ENCODE peak calls at places on chromosomes 4 and X, in six cellular contexts. K is dorsolateral prefrontal cortex; F is CD8-positive, alpha-beta memory T cell; A is left ventricle myocardium inferior; Y is aorta; C is foreskin fibroblast. Z is an unnamed sample.

GRCh38 chrX:73182502-73183114 is 32.0 kb downstream of the NAP1L2 start:
- DNase-seq in K (no peak), F (no peak), A (no peak), Y (no peak), C (no peak), Z (no peak)

GRCh38 chr4:14837860-14838259 is 164.4 kb upstream of the CPEB2 start:
- DNase-seq in K (no peak), F (no peak), A (no peak), Y (no peak), C (no peak), Z (no peak)

GRCh38 chr4:174314770-174315169 is 31.1 kb downstream of the CEP44 start:
- DNase-seq in K (no peak), F (no peak), A (no peak), Y (no peak), C (peak; percentile 64), Z (no peak)

GRCh38 chr4:7388627-7389026 is 46.1 kb downstream of the PSAPL1 start:
- DNase-seq in K (peak; percentile 26), F (no peak), A (no peak), Y (no peak), C (no peak), Z (no peak)

GRCh38 chrX:50751091-50751490 is 62.9 kb downstream of the SHROOM4 start:
- DNase-seq in K (no peak), F (no peak), A (no peak), Y (no peak), C (no peak), Z (no peak)

GRCh38 chr4:11456441-11456840 is 27.7 kb upstream of the HS3ST1 start:
- DNase-seq in K (no peak), F (no peak), A (no peak), Y (no peak), C (no peak), Z (no peak)

GRCh38 chr4:40454816-40455215 is 119.7 kb downstream of the CHRNA9 start:
- DNase-seq in K (no peak), F (no peak), A (no peak), Y (no peak), C (no peak), Z (no peak)

GRCh38 chr4:66639361-66639760 is 905.9 kb downstream of the CENPC start:
- DNase-seq in K (no peak), F (no peak), A (no peak), Y (no peak), C (no peak), Z (no peak)

GRCh38 chr4:148141536-148141935 is 300.7 kb downstream of the NR3C2 start:
- DNase-seq in K (no peak), F (no peak), A (no peak), Y (no peak), C (no peak), Z (no peak)

GRCh38 chrX:130213376-130213775 is 41.6 kb downstream of the RAB33A start:
- DNase-seq in K (no peak), F (no peak), A (no peak), Y (no peak), C (no peak), Z (no peak)

GRCh38 chr4:156909010-156909409 is 62.6 kb downstream of the PDGFC start:
- DNase-seq in K (no peak), F (no peak), A (no peak), Y (no peak), C (no peak), Z (no peak)

GRCh38 chrX:34332336-34332735 is 200.2 kb upstream of the FAM47A start:
- DNase-seq in K (no peak), F (no peak), A (no peak), Y (no peak), C (no peak), Z (no peak)

GRCh38 chr4:30716671-30717207 is 3.4 kb upstream of the PCDH7 start:
- DNase-seq in K (no peak), F (no peak), A (no peak), Y (peak; percentile 38), C (no peak), Z (peak; percentile 5)

GRCh38 chr4:2301221-2301642 is 39.3 kb upstream of the MXD4 start:
- DNase-seq in K (no peak), F (no peak), A (no peak), Y (no peak), C (no peak), Z (no peak)

GRCh38 chrX:68995780-68996551 is 167.1 kb downstream of the EFNB1 start:
- DNase-seq in K (no peak), F (no peak), A (peak; percentile 62), Y (peak; percentile 63), C (no peak), Z (no peak)

GRCh38 chr4:14877246-14878220 is 124.7 kb upstream of the CPEB2 start:
- DNase-seq in K (no peak), F (no peak), A (no peak), Y (no peak), C (no peak), Z (peak; percentile 60)

GRCh38 chr4:88604978-88605678 is 12.8 kb downstream of the HERC3 start:
- DNase-seq in K (no peak), F (no peak), A (no peak), Y (no peak), C (no peak), Z (no peak)

GRCh38 chr4:88672987-88673386 is 24.6 kb downstream of the NAP1L5 start:
- DNase-seq in K (no peak), F (peak; percentile 15), A (no peak), Y (no peak), C (peak; percentile 28), Z (peak; percentile 41)

GRCh38 chr4:114015444-114015899 is 36.0 kb upstream of the ARSJ start:
- DNase-seq in K (no peak), F (no peak), A (no peak), Y (no peak), C (peak; percentile 98), Z (no peak)

GRCh38 chr4:53840643-53841042 is 223.8 kb downstream of the CHIC2 start:
- DNase-seq in K (no peak), F (no peak), A (no peak), Y (no peak), C (no peak), Z (no peak)

GRCh38 chr4:1986578-1987210 is 22.1 kb downstream of the NELFA start:
- DNase-seq in K (no peak), F (no peak), A (no peak), Y (no peak), C (no peak), Z (no peak)

GRCh38 chr4:185540487-185541125 is 5.3 kb upstream of the PDLIM3 start:
- DNase-seq in K (no peak), F (no peak), A (no peak), Y (no peak), C (no peak), Z (no peak)

GRCh38 chr4:119518230-119518892 is 110.2 kb downstream of the PDE5A start:
- DNase-seq in K (no peak), F (no peak), A (no peak), Y (no peak), C (no peak), Z (no peak)

GRCh38 chr4:103306870-103307345 is 108.8 kb upstream of the CENPE start:
- DNase-seq in K (peak; percentile 76), F (no peak), A (no peak), Y (no peak), C (no peak), Z (no peak)

GRCh38 chrX:148495156-148495555 is 5.3 kb upstream of the AFF2 start:
- DNase-seq in K (no peak), F (no peak), A (no peak), Y (no peak), C (no peak), Z (no peak)

GRCh38 chr4:122922877-122923511 is 597 bp upstream of the NUDT6 start:
- DNase-seq in K (peak; percentile 94), F (peak; percentile 80), A (peak; percentile 82), Y (peak; percentile 91), C (peak; percentile 82), Z (peak; percentile 91)
- H3K4me3 ChIP-seq in K (peak overlapping the region; percentile 77), F (peak overlapping the region; percentile 90), A (peak overlapping the region; percentile 91), Y (peak overlapping the region; percentile 73), C (peak overlapping the region; percentile 86), Z (peak overlapping the region; percentile 75)

DNA sequence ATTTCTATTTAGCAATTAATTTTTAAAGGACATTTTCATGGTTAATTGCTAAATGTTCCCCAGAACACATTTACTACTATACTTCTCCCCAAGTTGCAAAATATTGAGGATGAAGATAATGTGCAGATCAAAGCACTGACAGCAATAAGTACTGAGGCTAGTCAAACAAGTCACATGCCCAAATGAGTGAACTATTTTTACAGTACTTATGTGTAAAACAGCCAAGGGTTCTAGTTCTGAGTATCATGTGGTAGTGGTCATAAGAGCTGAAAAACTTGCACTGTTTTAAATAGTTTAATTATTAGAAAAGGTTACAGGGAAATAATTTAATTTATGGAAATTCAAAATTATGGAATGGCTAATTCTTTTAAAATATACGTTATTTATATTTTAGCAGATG is 3.8 kb downstream of the GALNTL6 start:
- DNase-seq in K (no peak), F (no peak), A (no peak), Y (no peak), C (no peak), Z (no peak)
- H3K4me3 ChIP-seq in K (no peak overlapping the region), F (no peak overlapping the region), A (no peak overlapping the region), Y (no peak overlapping the region), C (no peak overlapping the region), Z (no peak overlapping the region)

DNA sequence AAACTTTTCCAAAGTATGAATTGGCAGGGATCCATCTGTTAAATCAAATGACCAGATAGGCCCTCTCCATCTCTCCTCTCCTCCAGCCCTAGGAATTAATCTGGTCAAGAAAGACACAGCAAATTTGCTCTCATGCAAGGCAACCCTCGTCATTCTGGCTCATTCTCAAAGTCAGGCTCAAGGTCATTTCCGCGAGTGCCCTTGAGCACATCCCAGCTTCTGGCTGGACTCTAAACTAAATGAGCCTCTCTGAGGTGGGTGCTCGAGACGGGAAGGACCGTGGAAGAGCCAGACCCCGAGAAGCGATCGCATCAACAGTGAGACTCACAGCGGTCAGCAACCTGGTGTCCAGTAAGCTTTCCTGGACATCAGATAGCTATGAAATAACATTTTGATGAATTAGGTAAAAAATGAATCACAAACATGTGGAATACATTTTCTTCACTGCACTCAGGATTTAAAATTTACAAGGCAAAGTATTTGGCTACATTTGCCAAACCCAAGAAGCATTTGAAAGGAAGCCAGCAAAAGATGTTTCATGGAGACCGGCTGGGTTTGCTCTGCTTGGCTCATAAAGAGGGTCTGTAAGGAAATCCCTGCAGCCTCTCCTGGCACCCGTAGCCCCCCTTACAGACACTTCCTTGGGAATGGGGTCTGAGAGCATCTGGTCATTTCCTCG is 121.0 kb downstream of the ENPP6 start:
- DNase-seq in K (no peak), F (no peak), A (no peak), Y (no peak), C (peak; percentile 1), Z (no peak)
- H3K4me3 ChIP-seq in K (peak overlapping the region; percentile 24), F (no peak overlapping the region), A (peak overlapping the region; percentile 52), Y (peak overlapping the region; percentile 23), C (peak overlapping the region; percentile 43), Z (no peak overlapping the region)

DNA sequence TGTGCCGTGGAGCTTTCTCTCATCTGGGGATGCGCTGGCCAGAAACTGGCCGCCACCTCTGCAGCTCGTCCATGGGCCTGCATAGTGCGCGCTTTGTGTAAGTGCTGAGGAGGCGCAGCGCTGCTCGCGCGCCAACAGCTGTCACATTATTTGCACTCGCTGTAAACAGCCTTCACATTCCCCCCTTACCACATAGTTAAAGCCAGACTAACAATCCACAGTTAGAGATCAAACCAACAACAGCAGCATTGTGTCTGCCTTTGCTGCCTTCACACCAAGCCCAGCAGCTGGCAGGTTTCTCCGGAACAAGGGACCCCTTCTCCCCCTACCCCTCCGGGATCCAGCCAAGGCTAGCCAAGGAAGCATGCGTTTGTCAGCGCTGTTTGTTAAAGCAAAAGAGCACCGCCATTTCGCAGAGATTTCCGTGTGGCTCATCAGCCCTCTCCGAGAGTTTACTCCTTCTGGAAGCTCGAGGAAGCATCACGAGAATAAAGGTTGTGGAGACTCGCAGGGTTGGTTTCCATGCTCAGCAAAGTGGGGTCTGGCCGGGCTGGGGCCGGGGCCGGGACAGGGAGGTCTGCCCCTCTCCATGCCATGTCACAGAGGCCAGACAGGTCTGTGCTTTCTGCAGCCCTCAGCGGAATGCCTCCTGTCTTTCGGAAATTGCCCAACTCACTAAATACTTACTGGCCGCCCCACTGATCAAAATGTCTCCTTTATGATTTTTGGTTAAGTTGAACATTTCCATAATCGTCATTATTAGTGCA is 11.0 kb downstream of the BCOR start:
- DNase-seq in K (no peak), F (no peak), A (no peak), Y (no peak), C (no peak), Z (no peak)
- H3K4me3 ChIP-seq in K (peak overlapping the region; percentile 18), F (no peak overlapping the region), A (no peak overlapping the region), Y (no peak overlapping the region), C (no peak overlapping the region), Z (no peak overlapping the region)

Z was measured in Jurkat, Clone E6-1.